ENCODE peak calls at places on chromosomes 6 and 20, in six cellular contexts. One of them, this sample, is unnamed.

GRCh38 chr6:134105903-134106302 is 53.5 kb upstream of the SLC2A12 start:
- DNase-seq in transverse colon: no peak
- DNase-seq in IMR-90: no peak
- DNase-seq in ovary: no peak
- DNase-seq in stomach: peak; percentile 78
- DNase-seq in prostate gland: no peak
- DNase-seq in this sample: no peak

GRCh38 chr6:122393339-122393896 is 6.0 kb upstream of the HSF2 start:
- DNase-seq in transverse colon: no peak
- DNase-seq in IMR-90: no peak
- DNase-seq in ovary: no peak
- DNase-seq in stomach: no peak
- DNase-seq in prostate gland: no peak
- DNase-seq in this sample: no peak

GRCh38 chr6:146546440-146546839 is 2.8 kb downstream of the RAB32 start:
- DNase-seq in transverse colon: no peak
- DNase-seq in IMR-90: peak; percentile 94
- DNase-seq in ovary: no peak
- DNase-seq in stomach: no peak
- DNase-seq in prostate gland: no peak
- DNase-seq in this sample: no peak

GRCh38 chr20:47720636-47721427 is 64.4 kb downstream of the SULF2 start:
- DNase-seq in transverse colon: no peak
- DNase-seq in IMR-90: peak; percentile 12
- DNase-seq in ovary: no peak
- DNase-seq in stomach: no peak
- DNase-seq in prostate gland: peak; percentile 41
- DNase-seq in this sample: no peak

GRCh38 chr6:80477591-80478370 is 371.3 kb downstream of the BCKDHB start:
- DNase-seq in transverse colon: no peak
- DNase-seq in IMR-90: peak; percentile 72
- DNase-seq in ovary: no peak
- DNase-seq in stomach: no peak
- DNase-seq in prostate gland: no peak
- DNase-seq in this sample: no peak

GRCh38 chr20:29756664-29757063 is 1500.8 kb upstream of the DEFB115 start:
- DNase-seq in transverse colon: no peak
- DNase-seq in IMR-90: no peak
- DNase-seq in ovary: no peak
- DNase-seq in stomach: no peak
- DNase-seq in prostate gland: no peak
- DNase-seq in this sample: no peak

GRCh38 chr20:9458075-9458818 is 56.1 kb upstream of the LAMP5 start:
- DNase-seq in transverse colon: no peak
- DNase-seq in IMR-90: peak; percentile 20
- DNase-seq in ovary: no peak
- DNase-seq in stomach: peak; percentile 27
- DNase-seq in prostate gland: no peak
- DNase-seq in this sample: no peak

GRCh38 chr6:56148488-56149190 is 98.7 kb downstream of the COL21A1 start:
- DNase-seq in transverse colon: no peak
- DNase-seq in IMR-90: peak; percentile 18
- DNase-seq in ovary: no peak
- DNase-seq in stomach: no peak
- DNase-seq in prostate gland: no peak
- DNase-seq in this sample: no peak

GRCh38 chr20:17641993-17642392 is 40.0 kb downstream of the RRBP1 start:
- DNase-seq in transverse colon: no peak
- DNase-seq in IMR-90: no peak
- DNase-seq in ovary: no peak
- DNase-seq in stomach: no peak
- DNase-seq in prostate gland: no peak
- DNase-seq in this sample: no peak

GRCh38 chr6:15260099-15260821 is 14.4 kb downstream of the JARID2 start:
- DNase-seq in transverse colon: no peak
- DNase-seq in IMR-90: peak; percentile 67
- DNase-seq in ovary: no peak
- DNase-seq in stomach: no peak
- DNase-seq in prostate gland: no peak
- DNase-seq in this sample: no peak

GRCh38 chr6:15644904-15645303 is 17.9 kb downstream of the DTNBP1 start:
- DNase-seq in transverse colon: no peak
- DNase-seq in IMR-90: no peak
- DNase-seq in ovary: no peak
- DNase-seq in stomach: no peak
- DNase-seq in prostate gland: no peak
- DNase-seq in this sample: no peak

GRCh38 chr20:34526466-34526865 is 10.2 kb downstream of the DYNLRB1 start:
- DNase-seq in transverse colon: no peak
- DNase-seq in IMR-90: peak; percentile 33
- DNase-seq in ovary: no peak
- DNase-seq in stomach: no peak
- DNase-seq in prostate gland: no peak
- DNase-seq in this sample: no peak

GRCh38 chr20:16158090-16158975 is 414.9 kb downstream of the KIF16B start:
- DNase-seq in transverse colon: no peak
- DNase-seq in IMR-90: no peak
- DNase-seq in ovary: no peak
- DNase-seq in stomach: no peak
- DNase-seq in prostate gland: no peak
- DNase-seq in this sample: no peak

GRCh38 chr20:50895111-50895830 is 36.0 kb downstream of the ADNP start:
- DNase-seq in transverse colon: no peak
- DNase-seq in IMR-90: peak; percentile 72
- DNase-seq in ovary: no peak
- DNase-seq in stomach: no peak
- DNase-seq in prostate gland: no peak
- DNase-seq in this sample: no peak

GRCh38 chr20:19275038-19275629 is 62.7 kb downstream of the SLC24A3 start:
- DNase-seq in transverse colon: no peak
- DNase-seq in IMR-90: no peak
- DNase-seq in ovary: no peak
- DNase-seq in stomach: no peak
- DNase-seq in prostate gland: no peak
- DNase-seq in this sample: no peak

GRCh38 chr20:856361-856775 is 22.9 kb downstream of the FAM110A start:
- DNase-seq in transverse colon: no peak
- DNase-seq in IMR-90: peak; percentile 54
- DNase-seq in ovary: no peak
- DNase-seq in stomach: no peak
- DNase-seq in prostate gland: peak; percentile 74
- DNase-seq in this sample: no peak

GRCh38 chr6:148629197-148629909 is 117.5 kb upstream of the UST start:
- DNase-seq in transverse colon: no peak
- DNase-seq in IMR-90: peak; percentile 44
- DNase-seq in ovary: peak; percentile 25
- DNase-seq in stomach: no peak
- DNase-seq in prostate gland: no peak
- DNase-seq in this sample: no peak

GRCh38 chr6:29943053-29943966 is 978 bp downstream of the HLA-A start:
- DNase-seq in transverse colon: peak; percentile 49
- DNase-seq in IMR-90: no peak
- DNase-seq in ovary: peak; percentile 67
- DNase-seq in stomach: no peak
- DNase-seq in prostate gland: no peak
- DNase-seq in this sample: peak; percentile 35

GRCh38 chr6:137727206-137727605 is 139.9 kb upstream of the TNFAIP3 start:
- DNase-seq in transverse colon: no peak
- DNase-seq in IMR-90: peak; percentile 42
- DNase-seq in ovary: no peak
- DNase-seq in stomach: no peak
- DNase-seq in prostate gland: no peak
- DNase-seq in this sample: no peak

GRCh38 chr6:170584181-170584953 is at the start of gene PDCD2:
- DNase-seq in transverse colon: peak; percentile 95
- DNase-seq in IMR-90: peak; percentile 88
- DNase-seq in ovary: peak; percentile 88
- DNase-seq in stomach: peak; percentile 94
- DNase-seq in prostate gland: peak; percentile 91
- DNase-seq in this sample: peak; percentile 94

GRCh38 chr6:46174904-46175303 is 4.1 kb upstream of the ENPP5 start:
- DNase-seq in transverse colon: no peak
- DNase-seq in IMR-90: no peak
- DNase-seq in ovary: no peak
- DNase-seq in stomach: no peak
- DNase-seq in prostate gland: no peak
- DNase-seq in this sample: no peak

GRCh38 chr20:11697646-11698045 is 220.0 kb upstream of the BTBD3 start:
- DNase-seq in transverse colon: no peak
- DNase-seq in IMR-90: no peak
- DNase-seq in ovary: no peak
- DNase-seq in stomach: no peak
- DNase-seq in prostate gland: no peak
- DNase-seq in this sample: no peak

GRCh38 chr6:1070085-1070521 is 241.8 kb upstream of the FOXQ1 start:
- DNase-seq in transverse colon: peak; percentile 19
- DNase-seq in IMR-90: peak; percentile 36
- DNase-seq in ovary: no peak
- DNase-seq in stomach: peak; percentile 87
- DNase-seq in prostate gland: peak; percentile 62
- DNase-seq in this sample: no peak

GRCh38 chr6:50864601-50865000 is 45.9 kb downstream of the TFAP2B start:
- DNase-seq in transverse colon: no peak
- DNase-seq in IMR-90: no peak
- DNase-seq in ovary: no peak
- DNase-seq in stomach: no peak
- DNase-seq in prostate gland: no peak
- DNase-seq in this sample: no peak

GRCh38 chr6:40307712-40308111 is 279.5 kb downstream of the LRFN2 start:
- DNase-seq in transverse colon: no peak
- DNase-seq in IMR-90: no peak
- DNase-seq in ovary: no peak
- DNase-seq in stomach: no peak
- DNase-seq in prostate gland: no peak
- DNase-seq in this sample: no peak

GRCh38 chr6:155174576-155175174 is 89.1 kb upstream of the CLDN20 start:
- DNase-seq in transverse colon: peak; percentile 46
- DNase-seq in IMR-90: peak; percentile 81
- DNase-seq in ovary: no peak
- DNase-seq in stomach: peak; percentile 60
- DNase-seq in prostate gland: peak; percentile 70
- DNase-seq in this sample: peak; percentile 73

GRCh38 chr20:61260905-61261304 is 8.8 kb downstream of the CDH4 start:
- DNase-seq in transverse colon: no peak
- DNase-seq in IMR-90: no peak
- DNase-seq in ovary: no peak
- DNase-seq in stomach: no peak
- DNase-seq in prostate gland: no peak
- DNase-seq in this sample: no peak

GRCh38 chr20:3749689-3750639 is 17.5 kb downstream of the HSPA12B start:
- DNase-seq in transverse colon: no peak
- DNase-seq in IMR-90: no peak
- DNase-seq in ovary: no peak
- DNase-seq in stomach: peak; percentile 39
- DNase-seq in prostate gland: no peak
- DNase-seq in this sample: no peak

GRCh38 chr6:142173980-142174379 is 26.9 kb downstream of the VTA1 start:
- DNase-seq in transverse colon: no peak
- DNase-seq in IMR-90: no peak
- DNase-seq in ovary: no peak
- DNase-seq in stomach: no peak
- DNase-seq in prostate gland: no peak
- DNase-seq in this sample: no peak
- H3K36me3 ChIP-seq in transverse colon: peaks cover 2% of the 10 kb centered on the region
- H3K36me3 ChIP-seq in IMR-90: peaks cover 25% of the 10 kb centered on the region
- H3K36me3 ChIP-seq in ovary: no peaks in the 10 kb centered on the region
- H3K36me3 ChIP-seq in stomach: peaks cover 85% of the 10 kb centered on the region
- H3K36me3 ChIP-seq in prostate gland: no peaks in the 10 kb centered on the region
- H3K36me3 ChIP-seq in this sample: no peaks in the 10 kb centered on the region

DNA sequence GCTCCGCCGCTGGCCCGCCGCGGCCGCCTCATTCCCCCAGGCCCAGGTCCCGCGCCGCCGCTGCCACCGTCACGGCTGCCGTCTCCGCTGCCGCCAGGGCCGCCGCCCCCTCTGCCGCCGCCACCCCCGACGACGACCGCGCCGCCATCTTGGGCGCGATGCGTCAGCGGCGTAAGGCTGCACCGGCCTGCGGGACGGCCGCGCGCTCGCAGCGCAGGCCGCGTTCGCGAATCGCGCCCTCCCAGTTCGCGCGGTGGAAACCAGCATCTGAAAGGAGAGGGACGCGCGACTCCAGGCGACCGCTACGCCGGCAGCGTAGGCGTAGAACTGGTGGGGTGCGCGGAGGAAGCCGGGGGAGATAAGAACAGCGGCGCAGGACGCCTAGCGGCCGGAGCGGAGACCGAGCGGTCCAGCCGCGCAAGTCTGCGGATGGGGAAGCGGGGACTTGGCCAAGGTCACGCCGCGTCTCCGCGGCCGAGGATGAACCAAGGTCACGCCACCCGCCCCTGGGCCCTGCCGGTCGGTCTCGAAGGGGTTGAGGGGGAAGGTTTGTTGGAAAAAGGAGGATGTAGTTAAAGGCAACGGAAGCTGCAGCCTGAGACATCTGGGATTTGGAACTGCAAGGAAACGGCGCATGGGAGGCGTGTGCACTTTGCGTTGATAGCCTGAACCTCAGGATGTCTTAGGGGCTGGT is at the start of gene NUDT3:
- DNase-seq in transverse colon: peak; percentile 95
- DNase-seq in IMR-90: peak; percentile 93
- DNase-seq in ovary: peak; percentile 97
- DNase-seq in stomach: peak; percentile 95
- DNase-seq in prostate gland: peak; percentile 93
- DNase-seq in this sample: peak; percentile 91
- TF ChIP-seq POLR2A in transverse colon: no peak
- TF ChIP-seq POLR2A in IMR-90: no peak
- TF ChIP-seq POLR2A in ovary: peak; percentile 87
- TF ChIP-seq POLR2A in stomach: no peak
- TF ChIP-seq POLR2A in prostate gland: peak; percentile 40
- TF ChIP-seq POLR2A in this sample: no peak

DNA sequence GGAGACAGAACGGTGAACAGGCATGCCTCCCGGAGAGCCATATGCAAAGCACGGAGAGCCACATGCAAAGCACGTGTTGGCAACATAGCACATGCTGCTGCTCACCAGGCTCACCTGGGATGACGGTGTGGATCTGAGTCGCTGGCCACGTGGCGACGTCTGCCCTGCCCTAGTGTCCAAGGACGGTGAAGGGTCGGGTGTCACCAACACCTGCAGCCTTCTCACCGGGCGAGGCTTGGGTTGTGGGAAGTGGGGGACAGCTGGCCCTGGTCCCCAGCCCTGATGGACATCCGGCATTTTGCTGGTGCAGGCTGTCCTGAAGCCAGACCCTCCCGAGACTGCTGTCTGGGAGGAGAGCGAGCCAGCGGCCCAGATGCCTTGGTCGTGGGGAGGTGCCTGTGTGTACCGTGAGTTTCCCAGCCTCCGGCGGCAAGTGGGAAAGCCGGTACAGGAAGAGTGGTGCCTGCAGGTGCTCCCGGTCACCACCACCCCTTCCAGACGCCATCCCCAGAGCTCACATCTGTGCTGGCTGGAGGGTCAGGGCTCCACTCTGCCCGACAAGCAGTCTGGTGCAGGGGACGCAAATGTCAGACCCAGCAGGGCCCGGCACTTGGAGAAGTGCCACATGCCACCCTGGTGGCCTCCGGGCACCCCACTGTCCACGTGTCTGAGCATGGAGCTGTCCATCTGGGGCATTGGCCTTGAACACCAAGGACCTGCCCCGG is 5.9 kb upstream of the ADRM1 start:
- DNase-seq in transverse colon: no peak
- DNase-seq in IMR-90: no peak
- DNase-seq in ovary: no peak
- DNase-seq in stomach: no peak
- DNase-seq in prostate gland: no peak
- DNase-seq in this sample: no peak
- H3K36me3 ChIP-seq in transverse colon: no peaks in the 10 kb centered on the region
- H3K36me3 ChIP-seq in IMR-90: peaks cover 30% of the 10 kb centered on the region
- H3K36me3 ChIP-seq in ovary: no peaks in the 10 kb centered on the region
- H3K36me3 ChIP-seq in stomach: peaks cover 71% of the 10 kb centered on the region
- H3K36me3 ChIP-seq in prostate gland: peaks cover 7% of the 10 kb centered on the region
- H3K36me3 ChIP-seq in this sample: peaks cover 57% of the 10 kb centered on the region

GRCh38 chr6:28281288-28282064 is at the start of gene PGBD1:
- DNase-seq in transverse colon: peak; percentile 71
- DNase-seq in IMR-90: peak; percentile 77
- DNase-seq in ovary: peak; percentile 74
- DNase-seq in stomach: peak; percentile 72
- DNase-seq in prostate gland: peak; percentile 39
- DNase-seq in this sample: peak; percentile 35
- TF ChIP-seq POLR2A in transverse colon: no peak
- TF ChIP-seq POLR2A in IMR-90: peak; percentile 52
- TF ChIP-seq POLR2A in ovary: no peak
- TF ChIP-seq POLR2A in stomach: no peak
- TF ChIP-seq POLR2A in prostate gland: no peak
- TF ChIP-seq POLR2A in this sample: no peak

This sample was measured in Peyer's patch.